ENCODE peak calls at places on chromosomes 4 and X, in five cellular contexts. T is CD8-positive, alpha-beta memory T cell; A is central memory CD4-positive, alpha-beta T cell; L is heart left ventricle; N is amygdala. O is an unnamed sample.

GRCh38 chr4:112284662-112285411 is 867 bp downstream of the TIFA start:
- DNase-seq in T (no peak), A (no peak), L (no peak), N (no peak), O (no peak)

GRCh38 chrX:2609431-2610238 is 81.5 kb upstream of the CD99 start:
- DNase-seq in T (no peak), A (no peak), L (no peak), N (no peak), O (peak; percentile 14)

GRCh38 chr4:128424524-128425195 is 137.0 kb upstream of the PGRMC2 start:
- DNase-seq in T (no peak), A (no peak), L (no peak), N (no peak), O (no peak)

GRCh38 chr4:90621080-90621479 is 493.9 kb downstream of the CCSER1 start:
- DNase-seq in T (no peak), A (no peak), L (no peak), N (no peak), O (no peak)

GRCh38 chr4:3786196-3786869 is 20.1 kb downstream of the ADRA2C start:
- DNase-seq in T (no peak), A (no peak), L (peak; percentile 40), N (no peak), O (no peak)

GRCh38 chr4:10007772-10008171 is 13.5 kb downstream of the SLC2A9 start:
- DNase-seq in T (no peak), A (no peak), L (no peak), N (no peak), O (no peak)

GRCh38 chr4:32775049-32775448 is 2054.9 kb downstream of the PCDH7 start:
- DNase-seq in T (no peak), A (no peak), L (no peak), N (no peak), O (no peak)

GRCh38 chr4:18322111-18322510 is 300.6 kb upstream of the LCORL start:
- DNase-seq in T (no peak), A (no peak), L (no peak), N (no peak), O (no peak)

GRCh38 chrX:125769628-125770027 is 396.5 kb downstream of the DCAF12L2 start:
- DNase-seq in T (no peak), A (no peak), L (no peak), N (no peak), O (no peak)

GRCh38 chr4:146235654-146236570 is 21.6 kb downstream of the REELD1 start:
- DNase-seq in T (no peak), A (no peak), L (peak; percentile 57), N (no peak), O (no peak)

GRCh38 chrX:131747173-131747572 is 203.3 kb downstream of the OR13H1 start:
- DNase-seq in T (no peak), A (peak; percentile 80), L (peak; percentile 76), N (no peak), O (peak; percentile 85)

GRCh38 chr4:95957054-95957453 is 117.2 kb downstream of the PDHA2 start:
- DNase-seq in T (no peak), A (no peak), L (no peak), N (no peak), O (no peak)

GRCh38 chr4:184510431-184510830 is 36.1 kb upstream of the IRF2 start:
- DNase-seq in T (no peak), A (no peak), L (no peak), N (no peak), O (no peak)

GRCh38 chr4:81622474-81623198 is 150.9 kb upstream of the RASGEF1B start:
- DNase-seq in T (no peak), A (no peak), L (no peak), N (no peak), O (no peak)

GRCh38 chr4:186144596-186145569 is 40.4 kb downstream of the FAM149A start:
- DNase-seq in T (no peak), A (no peak), L (peak; percentile 74), N (peak; percentile 14), O (no peak)

GRCh38 chr4:169071781-169072180 is 61.7 kb upstream of the CBR4 start:
- DNase-seq in T (no peak), A (no peak), L (no peak), N (no peak), O (no peak)

GRCh38 chr4:5142726-5143125 is 91.4 kb downstream of the STK32B start:
- DNase-seq in T (no peak), A (no peak), L (no peak), N (no peak), O (no peak)

GRCh38 chrX:88439935-88440334 is 307.1 kb upstream of the CPXCR1 start:
- DNase-seq in T (no peak), A (no peak), L (no peak), N (no peak), O (no peak)

GRCh38 chr4:35934370-35934981 is 309.8 kb downstream of the ARAP2 start:
- DNase-seq in T (no peak), A (no peak), L (no peak), N (no peak), O (peak; percentile 24)

GRCh38 chrX:21153503-21153902 is 220.7 kb upstream of the CNKSR2 start:
- DNase-seq in T (no peak), A (no peak), L (peak; percentile 30), N (no peak), O (no peak)

GRCh38 chr4:113437124-113437523 is 324.4 kb downstream of the CAMK2D start:
- DNase-seq in T (no peak), A (no peak), L (no peak), N (no peak), O (no peak)

GRCh38 chr4:8385611-8386010 is 54.9 kb downstream of the ACOX3 start:
- DNase-seq in T (peak; percentile 31), A (no peak), L (peak; percentile 29), N (no peak), O (no peak)

GRCh38 chr4:94304365-94304971 is 38.2 kb downstream of the HPGDS start:
- DNase-seq in T (no peak), A (no peak), L (no peak), N (no peak), O (no peak)

GRCh38 chr4:5385741-5386251 is 322.6 kb downstream of the EVC2 start:
- DNase-seq in T (no peak), A (no peak), L (no peak), N (no peak), O (no peak)

GRCh38 chr4:40576651-40577480 is 52.8 kb downstream of the RBM47 start:
- DNase-seq in T (no peak), A (no peak), L (peak; percentile 79), N (no peak), O (no peak)